ENCODE peak calls at places on chromosomes 5 and 9, in ten cellular contexts. S, V, L, W, Z, E, T, B, M and C are unnamed samples.

GRCh38 chr9:107569171-107569570 is 79.6 kb upstream of the KLF4 start:
- DNase-seq in W (no peak), B (no peak), T (no peak), S (no peak), V (no peak), L (no peak), E (no peak), M (no peak), Z (no peak), C (no peak)

GRCh38 chr9:113582698-113583200 is 119.2 kb downstream of the RGS3 start:
- DNase-seq in T (no peak), M (no peak), W (no peak), S (no peak), Z (no peak), B (no peak), E (no peak), V (no peak), L (no peak), C (no peak)

GRCh38 chr5:172920447-172920849 is 38.8 kb upstream of the RPL26L1 start:
- DNase-seq in E (no peak), V (peak; percentile 95), M (no peak), W (peak; percentile 99), B (no peak), S (no peak), L (no peak), Z (no peak), T (no peak), C (peak; percentile 91)

GRCh38 chr5:37940931-37941623 is 101.2 kb upstream of the GDNF start:
- DNase-seq in T (no peak), M (no peak), Z (no peak), L (no peak), W (no peak), B (no peak), V (no peak), S (no peak), E (no peak), C (peak; percentile 65)

GRCh38 chr9:89637787-89638186 is 33.0 kb downstream of the GADD45G start:
- DNase-seq in W (no peak), M (no peak), L (no peak), B (no peak), S (no peak), V (no peak), T (no peak), Z (no peak), E (no peak), C (peak; percentile 24)

GRCh38 chr9:19939890-19940289 is 151.1 kb upstream of the SLC24A2 start:
- DNase-seq in L (no peak), M (no peak), E (no peak), B (no peak), T (no peak), W (no peak), V (no peak), S (no peak), Z (no peak), C (no peak)

GRCh38 chr5:113389116-113389515 is 45.7 kb downstream of the TSSK1B start:
- DNase-seq in T (no peak), L (no peak), E (no peak), V (no peak), S (no peak), W (no peak), B (no peak), Z (no peak), M (no peak), C (no peak)

GRCh38 chr9:88753691-88754367 is 218.9 kb downstream of the NXNL2 start:
- DNase-seq in W (no peak), E (no peak), L (no peak), Z (no peak), V (no peak), B (no peak), S (no peak), T (no peak), M (no peak), C (no peak)

DNA sequence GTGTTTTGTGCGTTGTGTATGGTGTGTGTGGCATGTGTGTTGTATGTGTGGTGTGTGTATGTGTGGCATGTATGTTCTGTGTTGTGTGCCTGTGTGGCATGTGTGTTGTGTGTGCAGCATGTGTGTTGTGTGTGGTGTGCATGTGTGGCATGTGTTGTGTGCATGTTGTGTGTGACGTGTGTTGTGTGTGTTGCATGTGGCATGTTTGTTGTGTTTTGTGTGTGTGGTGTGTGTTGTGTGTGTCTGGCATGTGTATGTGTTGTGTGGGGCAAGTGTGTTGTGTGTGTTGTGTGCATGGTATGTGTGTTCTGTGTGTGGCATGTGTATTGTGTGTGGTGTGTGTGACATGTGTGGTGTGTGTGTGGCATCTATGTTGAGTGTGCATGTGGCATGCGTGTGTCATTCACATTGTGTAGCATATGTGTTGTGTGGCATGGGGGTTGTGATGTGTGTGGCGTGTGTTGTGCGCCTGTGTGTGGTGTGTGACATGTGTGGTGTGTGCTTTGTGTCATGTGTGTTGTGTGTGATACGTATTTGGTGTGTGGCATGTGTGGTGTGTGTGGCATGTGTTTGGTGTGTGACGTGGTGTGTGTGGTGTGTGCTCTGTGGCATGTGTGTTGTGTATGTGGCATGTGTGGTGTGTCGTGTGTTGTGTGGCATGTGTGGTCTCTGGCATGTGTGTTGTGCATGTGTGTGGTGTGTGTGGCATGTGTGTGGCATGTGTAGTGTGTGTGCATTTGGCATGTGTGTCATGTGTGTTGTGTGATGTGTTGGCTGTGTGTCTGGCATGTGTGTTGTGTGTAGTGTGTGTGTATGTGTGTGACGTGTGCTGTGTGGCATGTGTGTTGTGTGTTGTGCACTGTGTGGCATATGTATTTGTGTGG is 46.6 kb upstream of the IRX4 start:
- DNase-seq in B (no peak), L (no peak), E (no peak), V (no peak), W (no peak), M (peak; percentile 2), T (no peak), S (no peak), Z (no peak), C (no peak)
- H3K27ac ChIP-seq in B (no peak overlapping the region), L (no peak overlapping the region), E (no peak overlapping the region), V (no peak overlapping the region), W (no peak overlapping the region), M (no peak overlapping the region), T (peak overlapping the region; percentile 20), S (no peak overlapping the region), Z (no peak overlapping the region), C (peak overlapping the region; percentile 11)

DNA sequence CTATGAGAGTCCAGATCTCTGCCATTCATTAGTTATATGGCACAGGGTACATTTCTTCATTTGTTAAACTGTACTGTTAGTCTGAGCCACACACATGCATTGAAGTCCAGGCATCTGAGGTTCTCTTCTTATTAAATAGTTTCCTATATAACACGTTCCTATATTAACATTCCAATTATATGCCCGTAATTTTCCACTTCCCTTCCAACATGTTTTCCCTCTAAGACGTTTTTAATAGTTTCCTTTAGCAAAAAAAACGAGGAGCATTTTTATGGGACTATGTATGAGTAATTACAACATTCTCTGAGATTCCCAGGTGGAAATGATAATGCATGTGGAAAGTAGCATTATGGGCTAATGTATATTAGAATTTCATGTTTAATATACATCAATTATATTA is 11.0 kb downstream of the SMARCA2 start:
- DNase-seq in S (no peak), T (no peak), B (no peak), W (no peak), M (no peak), E (no peak), Z (no peak), V (no peak), L (no peak), C (no peak)
- H3K27ac ChIP-seq in S (no peak overlapping the region), T (no peak overlapping the region), B (no peak overlapping the region), W (no peak overlapping the region), M (peak overlapping the region; percentile 74), E (no peak overlapping the region), Z (peak overlapping the region; percentile 80), V (no peak overlapping the region), L (no peak overlapping the region), C (no peak overlapping the region)

GRCh38 chr9:69462394-69462793 is 137.4 kb downstream of the ENTREP1 start:
- DNase-seq in S (no peak), V (no peak), M (no peak), B (no peak), Z (no peak), T (no peak), W (no peak), E (no peak), L (no peak), C (no peak)
- H3K27ac ChIP-seq in S (no peak overlapping the region), V (no peak overlapping the region), M (no peak overlapping the region), B (no peak overlapping the region), Z (no peak overlapping the region), T (no peak overlapping the region), W (no peak overlapping the region), E (no peak overlapping the region), L (no peak overlapping the region), C (no peak overlapping the region)

GRCh38 chr9:715310-715709 is 126.2 kb upstream of the DMRT1 start:
- DNase-seq in L (no peak), W (no peak), M (no peak), V (no peak), B (no peak), S (no peak), E (no peak), Z (no peak), T (no peak), C (no peak)
- H3K27ac ChIP-seq in L (no peak overlapping the region), W (peak overlapping the region; percentile 57), M (peak overlapping the region; percentile 79), V (no peak overlapping the region), B (peak overlapping the region; percentile 90), S (no peak overlapping the region), E (no peak overlapping the region), Z (peak overlapping the region; percentile 88), T (no peak overlapping the region), C (no peak overlapping the region)

GRCh38 chr9:128160603-128160987 is 530 bp downstream of the BBLN start:
- DNase-seq in L (no peak), M (no peak), W (no peak), B (no peak), Z (no peak), E (no peak), V (no peak), S (peak; percentile 52), T (no peak), C (peak; percentile 54)
- H3K27ac ChIP-seq in L (peak overlapping the region; percentile 70), M (peak overlapping the region; percentile 50), W (no peak overlapping the region), B (peak overlapping the region; percentile 83), Z (peak overlapping the region; percentile 62), E (peak overlapping the region; percentile 81), V (peak overlapping the region; percentile 81), S (peak overlapping the region; percentile 55), T (peak overlapping the region; percentile 74), C (peak overlapping the region; percentile 77)

GRCh38 chr5:50655067-50655809 is 11.2 kb upstream of the PARP8 start:
- DNase-seq in S (no peak), M (no peak), E (no peak), W (no peak), T (no peak), L (no peak), B (no peak), Z (no peak), V (no peak), C (no peak)
- H3K27ac ChIP-seq in S (no peak overlapping the region), M (peak overlapping the region; percentile 45), E (no peak overlapping the region), W (no peak overlapping the region), T (no peak overlapping the region), L (no peak overlapping the region), B (no peak overlapping the region), Z (no peak overlapping the region), V (no peak overlapping the region), C (no peak overlapping the region)

GRCh38 chr9:1599961-1600360 is 415.2 kb upstream of the SMARCA2 start:
- DNase-seq in S (no peak), E (no peak), B (no peak), L (no peak), Z (no peak), V (no peak), M (no peak), T (no peak), W (no peak), C (no peak)
- H3K27ac ChIP-seq in S (no peak overlapping the region), E (no peak overlapping the region), B (no peak overlapping the region), L (no peak overlapping the region), Z (no peak overlapping the region), V (no peak overlapping the region), M (no peak overlapping the region), T (no peak overlapping the region), W (no peak overlapping the region), C (no peak overlapping the region)

GRCh38 chr9:94734054-94734754 is 7.7 kb downstream of the AOPEP start:
- DNase-seq in T (no peak), W (no peak), L (no peak), Z (no peak), V (no peak), M (no peak), B (no peak), S (no peak), E (no peak), C (no peak)
- H3K27ac ChIP-seq in T (no peak overlapping the region), W (no peak overlapping the region), L (no peak overlapping the region), Z (no peak overlapping the region), V (no peak overlapping the region), M (no peak overlapping the region), B (no peak overlapping the region), S (no peak overlapping the region), E (no peak overlapping the region), C (no peak overlapping the region)